ENCODE peak calls at places on chromosome 7, in four cellular contexts. One of them, this sample, is unnamed.

GRCh38 chr7:150941983-150942590 is 36.0 kb downstream of the KCNH2 start:
- DNase-seq in heart right ventricle: peak; percentile 73
- DNase-seq in tibial nerve: no peak
- DNase-seq in heart left ventricle: peak; percentile 64
- DNase-seq in this sample: no peak

GRCh38 chr7:99485094-99485493 is 12.4 kb downstream of the ZNF789 start:
- DNase-seq in heart right ventricle: no peak
- DNase-seq in tibial nerve: no peak
- DNase-seq in heart left ventricle: no peak
- DNase-seq in this sample: no peak

GRCh38 chr7:5429857-5430611 is 6.4 kb upstream of the TNRC18 start:
- DNase-seq in heart right ventricle: peak; percentile 49
- DNase-seq in tibial nerve: no peak
- DNase-seq in heart left ventricle: peak; percentile 48
- DNase-seq in this sample: no peak

GRCh38 chr7:50359995-50360925 is 55.7 kb downstream of the IKZF1 start:
- DNase-seq in heart right ventricle: no peak
- DNase-seq in tibial nerve: no peak
- DNase-seq in heart left ventricle: no peak
- DNase-seq in this sample: no peak

GRCh38 chr7:134024729-134025128 is 102.4 kb upstream of the LRGUK start:
- DNase-seq in heart right ventricle: no peak
- DNase-seq in tibial nerve: no peak
- DNase-seq in heart left ventricle: no peak
- DNase-seq in this sample: no peak

GRCh38 chr7:43485580-43485979 is 97.3 kb upstream of the STK17A start:
- DNase-seq in heart right ventricle: no peak
- DNase-seq in tibial nerve: no peak
- DNase-seq in heart left ventricle: no peak
- DNase-seq in this sample: no peak

GRCh38 chr7:100208911-100209408 is 10.8 kb upstream of the PVRIG start:
- DNase-seq in heart right ventricle: no peak
- DNase-seq in tibial nerve: no peak
- DNase-seq in heart left ventricle: no peak
- DNase-seq in this sample: no peak

GRCh38 chr7:47806701-47807103 is 141.6 kb downstream of the PKD1L1 start:
- DNase-seq in heart right ventricle: no peak
- DNase-seq in tibial nerve: peak; percentile 77
- DNase-seq in heart left ventricle: no peak
- DNase-seq in this sample: no peak

GRCh38 chr7:7505936-7506335 is 29.7 kb downstream of the COL28A1 start:
- DNase-seq in heart right ventricle: no peak
- DNase-seq in tibial nerve: no peak
- DNase-seq in heart left ventricle: no peak
- DNase-seq in this sample: no peak

GRCh38 chr7:51318886-51319579 is 2.4 kb upstream of the COBL start:
- DNase-seq in heart right ventricle: no peak
- DNase-seq in tibial nerve: no peak
- DNase-seq in heart left ventricle: no peak
- DNase-seq in this sample: no peak

GRCh38 chr7:107551936-107552335 is 11.8 kb downstream of the COG5 start:
- DNase-seq in heart right ventricle: no peak
- DNase-seq in tibial nerve: no peak
- DNase-seq in heart left ventricle: no peak
- DNase-seq in this sample: no peak

GRCh38 chr7:158837790-158838189 is 8.5 kb upstream of the ESYT2 start:
- DNase-seq in heart right ventricle: no peak
- DNase-seq in tibial nerve: no peak
- DNase-seq in heart left ventricle: no peak
- DNase-seq in this sample: no peak

GRCh38 chr7:46810986-46811385 is 770.9 kb downstream of the TNS3 start:
- DNase-seq in heart right ventricle: no peak
- DNase-seq in tibial nerve: no peak
- DNase-seq in heart left ventricle: no peak
- DNase-seq in this sample: no peak

GRCh38 chr7:44240983-44241510 is 40.3 kb downstream of the YKT6 start:
- DNase-seq in heart right ventricle: peak; percentile 65
- DNase-seq in tibial nerve: peak; percentile 61
- DNase-seq in heart left ventricle: peak; percentile 73
- DNase-seq in this sample: peak; percentile 45

DNA sequence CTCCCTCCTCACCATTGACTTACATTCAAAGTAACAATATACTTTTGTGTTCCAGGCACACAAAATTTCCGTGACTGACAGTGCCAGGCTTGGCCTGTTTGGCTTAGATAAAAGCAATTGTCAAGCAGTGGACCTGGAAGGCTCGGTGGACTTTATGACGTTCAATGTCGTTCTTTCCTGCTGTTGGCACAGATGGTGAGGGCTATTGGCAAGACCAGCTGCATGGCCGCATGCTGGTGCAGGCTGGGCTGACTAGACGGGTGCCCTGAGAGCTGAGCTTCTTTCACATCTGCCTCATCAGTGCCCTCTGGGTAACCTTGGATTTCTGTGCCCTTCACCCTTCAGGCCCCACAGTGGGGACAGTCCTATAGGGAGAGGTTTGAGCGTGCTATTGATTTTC is 45.2 kb downstream of the WIPF3 start:
- DNase-seq in heart right ventricle: peak; percentile 33
- DNase-seq in tibial nerve: no peak
- DNase-seq in heart left ventricle: peak; percentile 60
- DNase-seq in this sample: no peak
- H3K27ac ChIP-seq in heart right ventricle: peak overlapping the region; percentile 32
- H3K27ac ChIP-seq in tibial nerve: no peak overlapping the region
- H3K27ac ChIP-seq in heart left ventricle: peak overlapping the region; percentile 12
- H3K27ac ChIP-seq in this sample: no peak overlapping the region

DNA sequence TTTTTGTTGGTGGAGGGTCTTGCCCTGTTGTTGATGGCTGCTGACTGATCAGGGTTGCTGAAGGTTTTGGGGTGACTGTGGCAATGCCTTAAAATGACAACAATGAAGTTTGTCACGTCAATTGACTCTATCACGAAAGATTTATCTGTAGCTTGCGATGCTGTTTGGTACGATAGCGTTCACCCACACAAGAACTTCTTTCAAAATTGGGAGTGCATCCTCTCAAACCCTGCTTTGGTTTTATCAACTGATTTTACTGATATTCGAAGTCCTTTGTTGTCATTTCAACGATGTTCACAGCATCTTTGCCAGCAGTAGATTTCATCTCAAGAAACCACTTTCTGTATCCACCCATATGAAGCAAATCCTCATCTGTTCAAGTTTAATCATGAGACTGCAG is 26.0 kb downstream of the NAMPT start:
- DNase-seq in heart right ventricle: no peak
- DNase-seq in tibial nerve: no peak
- DNase-seq in heart left ventricle: no peak
- DNase-seq in this sample: no peak
- H3K27ac ChIP-seq in heart right ventricle: no peak overlapping the region
- H3K27ac ChIP-seq in tibial nerve: no peak overlapping the region
- H3K27ac ChIP-seq in heart left ventricle: no peak overlapping the region
- H3K27ac ChIP-seq in this sample: no peak overlapping the region

GRCh38 chr7:36970551-36971514 is 246.5 kb upstream of the AOAH start:
- DNase-seq in heart right ventricle: no peak
- DNase-seq in tibial nerve: no peak
- DNase-seq in heart left ventricle: no peak
- DNase-seq in this sample: no peak
- H3K27ac ChIP-seq in heart right ventricle: no peak overlapping the region
- H3K27ac ChIP-seq in tibial nerve: no peak overlapping the region
- H3K27ac ChIP-seq in heart left ventricle: no peak overlapping the region
- H3K27ac ChIP-seq in this sample: no peak overlapping the region

GRCh38 chr7:70694357-70694908 is 437.5 kb upstream of the GALNT17 start:
- DNase-seq in heart right ventricle: peak; percentile 37
- DNase-seq in tibial nerve: peak; percentile 10
- DNase-seq in heart left ventricle: peak; percentile 46
- DNase-seq in this sample: no peak

GRCh38 chr7:70698219-70698832 is 433.6 kb upstream of the GALNT17 start:
- DNase-seq in heart right ventricle: no peak
- DNase-seq in tibial nerve: peak; percentile 57
- DNase-seq in heart left ventricle: peak; percentile 36
- DNase-seq in this sample: no peak

GRCh38 chr7:70695804-70696104 is 436.2 kb upstream of the GALNT17 start:
- DNase-seq in heart right ventricle: no peak
- DNase-seq in tibial nerve: peak; percentile 12
- DNase-seq in heart left ventricle: no peak
- DNase-seq in this sample: no peak

GRCh38 chr7:70694909-70695803 is 436.8 kb upstream of the GALNT17 start:
- DNase-seq in heart right ventricle: peak; percentile 29
- DNase-seq in tibial nerve: no peak
- DNase-seq in heart left ventricle: peak; percentile 25
- DNase-seq in this sample: no peak

GRCh38 chr7:70696139-70696782 is 435.7 kb upstream of the GALNT17 start:
- DNase-seq in heart right ventricle: no peak
- DNase-seq in tibial nerve: no peak
- DNase-seq in heart left ventricle: no peak
- DNase-seq in this sample: no peak
- H3K27ac ChIP-seq in heart right ventricle: no peak overlapping the region
- H3K27ac ChIP-seq in tibial nerve: peak overlapping the region; percentile 78
- H3K27ac ChIP-seq in heart left ventricle: no peak overlapping the region
- H3K27ac ChIP-seq in this sample: no peak overlapping the region

GRCh38 chr7:103082497-103082896 is 7.6 kb downstream of the ARMC10 start:
- DNase-seq in heart right ventricle: no peak
- DNase-seq in tibial nerve: no peak
- DNase-seq in heart left ventricle: no peak
- DNase-seq in this sample: no peak
- H3K27ac ChIP-seq in heart right ventricle: no peak overlapping the region
- H3K27ac ChIP-seq in tibial nerve: no peak overlapping the region
- H3K27ac ChIP-seq in heart left ventricle: no peak overlapping the region
- H3K27ac ChIP-seq in this sample: no peak overlapping the region

DNA sequence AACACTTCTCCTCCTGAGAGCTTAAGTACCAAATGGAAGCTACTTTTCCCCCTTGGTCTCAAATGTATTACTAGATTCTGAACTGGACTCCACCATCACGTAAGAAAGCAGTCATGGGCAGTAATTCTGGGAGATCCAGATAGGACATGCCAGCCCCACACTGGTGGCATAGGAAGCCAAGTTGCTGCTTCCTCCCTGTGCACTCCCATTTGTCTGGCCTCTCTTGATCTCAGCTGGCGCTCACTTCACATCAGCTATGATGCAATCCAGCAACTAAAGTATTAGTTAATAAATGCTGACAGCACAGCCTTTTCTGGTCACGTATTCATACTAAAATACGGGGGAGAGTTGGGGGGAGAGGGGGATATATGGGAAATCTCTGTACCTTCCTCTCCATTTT is 3.4 kb upstream of the IL6 start:
- DNase-seq in heart right ventricle: no peak
- DNase-seq in tibial nerve: no peak
- DNase-seq in heart left ventricle: no peak
- DNase-seq in this sample: no peak
- H3K27ac ChIP-seq in heart right ventricle: peak overlapping the region; percentile 40
- H3K27ac ChIP-seq in tibial nerve: no peak overlapping the region
- H3K27ac ChIP-seq in heart left ventricle: no peak overlapping the region
- H3K27ac ChIP-seq in this sample: no peak overlapping the region

GRCh38 chr7:826230-826905 is 5.9 kb upstream of the SUN1 start:
- DNase-seq in heart right ventricle: no peak
- DNase-seq in tibial nerve: no peak
- DNase-seq in heart left ventricle: no peak
- DNase-seq in this sample: no peak

GRCh38 chr7:823639-824038 is 8.6 kb upstream of the SUN1 start:
- DNase-seq in heart right ventricle: peak; percentile 8
- DNase-seq in tibial nerve: no peak
- DNase-seq in heart left ventricle: no peak
- DNase-seq in this sample: no peak

GRCh38 chr7:824106-824505 is 8.2 kb upstream of the SUN1 start:
- DNase-seq in heart right ventricle: peak; percentile 4
- DNase-seq in tibial nerve: no peak
- DNase-seq in heart left ventricle: no peak
- DNase-seq in this sample: no peak

GRCh38 chr7:824664-825063 is 7.6 kb upstream of the SUN1 start:
- DNase-seq in heart right ventricle: peak; percentile 31
- DNase-seq in tibial nerve: no peak
- DNase-seq in heart left ventricle: no peak
- DNase-seq in this sample: no peak

DNA sequence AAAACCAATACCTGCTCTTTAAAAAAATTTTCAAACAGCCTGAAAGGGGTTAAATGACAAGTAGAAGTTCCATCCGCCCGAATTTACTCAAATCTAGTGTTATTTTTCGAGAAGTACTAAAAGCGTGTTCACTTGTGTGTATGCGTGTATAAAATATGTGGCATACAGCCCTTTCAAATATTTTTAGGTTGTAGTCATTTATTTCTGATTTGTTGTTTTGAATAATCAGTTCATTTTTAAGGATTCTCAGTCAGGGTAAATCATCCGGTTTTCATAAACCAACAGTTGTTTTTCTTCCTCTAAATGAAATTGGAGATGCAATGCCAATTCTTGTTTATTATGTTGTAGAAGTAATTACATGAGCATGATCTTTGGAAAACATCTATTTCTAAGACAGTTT is 6.9 kb upstream of the SUN1 start:
- DNase-seq in heart right ventricle: no peak
- DNase-seq in tibial nerve: no peak
- DNase-seq in heart left ventricle: no peak
- DNase-seq in this sample: no peak
- H3K27ac ChIP-seq in heart right ventricle: peak overlapping the region; percentile 75
- H3K27ac ChIP-seq in tibial nerve: no peak overlapping the region
- H3K27ac ChIP-seq in heart left ventricle: no peak overlapping the region
- H3K27ac ChIP-seq in this sample: no peak overlapping the region

This sample was measured in iPS DF 6.9.